ENCODE peak calls at places on chromosome 3, in five cellular contexts. One of them, this sample, is unnamed.

GRCh38 chr3:125310623-125311076 is 64.5 kb downstream of the ZNF148 start:
- DNase-seq in stomach: no peak
- DNase-seq in adrenal gland: no peak
- DNase-seq in esophagus muscularis mucosa: no peak
- DNase-seq in WERI-Rb-1: no peak
- DNase-seq in this sample: no peak

GRCh38 chr3:126847061-126847460 is 135.9 kb upstream of the PLXNA1 start:
- DNase-seq in stomach: no peak
- DNase-seq in adrenal gland: no peak
- DNase-seq in esophagus muscularis mucosa: peak; percentile 42
- DNase-seq in WERI-Rb-1: no peak
- DNase-seq in this sample: peak; percentile 20

GRCh38 chr3:42961633-42962032 is 17.5 kb upstream of the GASK1A start:
- DNase-seq in stomach: peak; percentile 29
- DNase-seq in adrenal gland: peak; percentile 82
- DNase-seq in esophagus muscularis mucosa: no peak
- DNase-seq in WERI-Rb-1: peak; percentile 35
- DNase-seq in this sample: no peak

GRCh38 chr3:7881946-7882345 is 619.7 kb upstream of the LMCD1 start:
- DNase-seq in stomach: no peak
- DNase-seq in adrenal gland: no peak
- DNase-seq in esophagus muscularis mucosa: no peak
- DNase-seq in WERI-Rb-1: no peak
- DNase-seq in this sample: no peak

GRCh38 chr3:24222165-24222805 is 272.4 kb downstream of the THRB start:
- DNase-seq in stomach: no peak
- DNase-seq in adrenal gland: no peak
- DNase-seq in esophagus muscularis mucosa: no peak
- DNase-seq in WERI-Rb-1: no peak
- DNase-seq in this sample: no peak

GRCh38 chr3:133924041-133924440 is 28.4 kb upstream of the RAB6B start:
- DNase-seq in stomach: no peak
- DNase-seq in adrenal gland: no peak
- DNase-seq in esophagus muscularis mucosa: no peak
- DNase-seq in WERI-Rb-1: no peak
- DNase-seq in this sample: no peak

GRCh38 chr3:171895890-171896289 is 52.7 kb downstream of the TMEM212 start:
- DNase-seq in stomach: no peak
- DNase-seq in adrenal gland: no peak
- DNase-seq in esophagus muscularis mucosa: no peak
- DNase-seq in WERI-Rb-1: no peak
- DNase-seq in this sample: no peak

GRCh38 chr3:126132751-126133511 is 47.5 kb downstream of the ALDH1L1 start:
- DNase-seq in stomach: peak; percentile 22
- DNase-seq in adrenal gland: peak; percentile 45
- DNase-seq in esophagus muscularis mucosa: peak; percentile 79
- DNase-seq in WERI-Rb-1: peak; percentile 31
- DNase-seq in this sample: peak; percentile 48

GRCh38 chr3:194682651-194683310 is 2.9 kb upstream of the FAM43A start:
- DNase-seq in stomach: peak; percentile 80
- DNase-seq in adrenal gland: peak; percentile 93
- DNase-seq in esophagus muscularis mucosa: no peak
- DNase-seq in WERI-Rb-1: peak; percentile 59
- DNase-seq in this sample: peak; percentile 76

GRCh38 chr3:46862689-46863020 is 589 bp downstream of the MYL3 start:
- DNase-seq in stomach: no peak
- DNase-seq in adrenal gland: no peak
- DNase-seq in esophagus muscularis mucosa: no peak
- DNase-seq in WERI-Rb-1: no peak
- DNase-seq in this sample: no peak

GRCh38 chr3:46749129-46749528 is 31.5 kb upstream of the PRSS50 start:
- DNase-seq in stomach: no peak
- DNase-seq in adrenal gland: no peak
- DNase-seq in esophagus muscularis mucosa: no peak
- DNase-seq in WERI-Rb-1: no peak
- DNase-seq in this sample: no peak

GRCh38 chr3:107523361-107524213 is 825 bp downstream of the BBX start:
- DNase-seq in stomach: peak; percentile 64
- DNase-seq in adrenal gland: peak; percentile 75
- DNase-seq in esophagus muscularis mucosa: peak; percentile 92
- DNase-seq in WERI-Rb-1: peak; percentile 59
- DNase-seq in this sample: peak; percentile 84

GRCh38 chr3:97942801-97943546 is 29.3 kb downstream of the RIOX2 start:
- DNase-seq in stomach: no peak
- DNase-seq in adrenal gland: no peak
- DNase-seq in esophagus muscularis mucosa: no peak
- DNase-seq in WERI-Rb-1: no peak
- DNase-seq in this sample: no peak

GRCh38 chr3:172156309-172156998 is 117.1 kb downstream of the FNDC3B start:
- DNase-seq in stomach: peak; percentile 85
- DNase-seq in adrenal gland: no peak
- DNase-seq in esophagus muscularis mucosa: no peak
- DNase-seq in WERI-Rb-1: no peak
- DNase-seq in this sample: peak; percentile 73

GRCh38 chr3:65758871-65759598 is 279.7 kb downstream of the MAGI1 start:
- DNase-seq in stomach: no peak
- DNase-seq in adrenal gland: no peak
- DNase-seq in esophagus muscularis mucosa: no peak
- DNase-seq in WERI-Rb-1: no peak
- DNase-seq in this sample: no peak

GRCh38 chr3:13120246-13120927 is 47.2 kb upstream of the IQSEC1 start:
- DNase-seq in stomach: no peak
- DNase-seq in adrenal gland: no peak
- DNase-seq in esophagus muscularis mucosa: no peak
- DNase-seq in WERI-Rb-1: no peak
- DNase-seq in this sample: peak; percentile 34

GRCh38 chr3:74520895-74521294 is 93.6 kb downstream of the CNTN3 start:
- DNase-seq in stomach: no peak
- DNase-seq in adrenal gland: no peak
- DNase-seq in esophagus muscularis mucosa: no peak
- DNase-seq in WERI-Rb-1: no peak
- DNase-seq in this sample: no peak

GRCh38 chr3:39752751-39753150 is 56.7 kb upstream of the MYRIP start:
- DNase-seq in stomach: no peak
- DNase-seq in adrenal gland: no peak
- DNase-seq in esophagus muscularis mucosa: no peak
- DNase-seq in WERI-Rb-1: no peak
- DNase-seq in this sample: no peak

GRCh38 chr3:62600033-62600432 is 226.7 kb upstream of the FEZF2 start:
- DNase-seq in stomach: no peak
- DNase-seq in adrenal gland: no peak
- DNase-seq in esophagus muscularis mucosa: no peak
- DNase-seq in WERI-Rb-1: no peak
- DNase-seq in this sample: no peak

DNA sequence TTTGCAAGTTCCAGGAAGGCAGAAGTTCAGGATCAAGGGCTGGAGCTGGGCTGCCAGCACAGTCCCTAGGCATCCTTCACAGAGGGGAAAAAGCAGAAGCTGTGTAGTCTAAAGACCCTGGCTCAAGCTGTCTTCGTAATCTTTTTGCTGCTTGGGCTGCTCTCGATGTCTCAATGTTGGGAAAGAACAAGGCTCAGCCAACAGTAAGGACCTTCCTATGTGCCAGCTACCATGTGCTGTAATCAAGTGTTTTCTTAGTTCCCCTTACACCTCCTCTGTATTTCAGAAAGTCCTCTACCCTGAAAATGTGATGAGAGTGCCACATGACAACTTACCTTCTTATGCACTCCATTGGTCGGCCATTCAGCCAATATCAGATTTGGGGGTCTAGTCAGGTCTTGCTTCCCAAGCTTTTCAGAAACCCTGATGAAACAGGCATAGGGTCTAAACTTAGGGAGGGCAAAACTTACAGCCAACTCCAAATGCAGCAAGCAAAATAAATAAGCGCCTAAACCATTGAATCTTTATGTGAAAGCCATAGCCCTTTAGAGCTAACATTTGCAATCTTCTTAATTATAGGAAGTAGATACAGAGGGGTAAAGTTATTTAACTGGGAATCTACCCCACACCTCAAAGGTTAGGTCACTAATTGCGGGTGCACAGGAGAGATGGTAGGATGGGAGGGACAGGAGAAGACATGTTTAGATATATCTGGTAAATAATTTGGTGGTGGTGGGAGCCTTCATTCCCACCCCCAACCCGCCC is 1.2 kb upstream of the EDEM1 start:
- DNase-seq in stomach: no peak
- DNase-seq in adrenal gland: no peak
- DNase-seq in esophagus muscularis mucosa: no peak
- DNase-seq in WERI-Rb-1: no peak
- DNase-seq in this sample: no peak
- H3K27ac ChIP-seq in stomach: peak overlapping the region; percentile 99
- H3K27ac ChIP-seq in adrenal gland: peak overlapping the region; percentile 96
- H3K27ac ChIP-seq in esophagus muscularis mucosa: peak overlapping the region; percentile 94
- H3K27ac ChIP-seq in WERI-Rb-1: no peak overlapping the region
- H3K27ac ChIP-seq in this sample: peak overlapping the region; percentile 78

DNA sequence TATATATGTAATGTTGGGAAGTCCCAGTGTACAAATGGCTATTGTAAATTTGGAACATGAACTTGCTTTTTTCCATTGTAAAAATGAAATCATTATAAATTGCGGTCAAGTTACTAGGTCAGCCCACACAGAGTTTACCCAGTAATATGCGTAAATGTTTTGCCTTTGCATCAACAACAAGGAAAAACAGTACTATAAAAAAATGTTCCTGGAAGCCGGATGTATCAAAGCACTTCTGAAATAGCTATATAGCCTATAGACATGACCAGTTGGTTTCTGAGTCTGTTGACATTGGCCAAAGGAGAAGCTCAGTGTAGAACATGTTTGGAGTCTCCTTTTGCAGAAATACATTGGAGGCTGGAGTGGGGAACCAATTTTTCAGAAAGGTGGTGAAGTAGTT is 23.2 kb downstream of the CTNNB1 start:
- DNase-seq in stomach: no peak
- DNase-seq in adrenal gland: no peak
- DNase-seq in esophagus muscularis mucosa: no peak
- DNase-seq in WERI-Rb-1: no peak
- DNase-seq in this sample: no peak
- H3K27ac ChIP-seq in stomach: no peak overlapping the region
- H3K27ac ChIP-seq in adrenal gland: no peak overlapping the region
- H3K27ac ChIP-seq in esophagus muscularis mucosa: no peak overlapping the region
- H3K27ac ChIP-seq in WERI-Rb-1: no peak overlapping the region
- H3K27ac ChIP-seq in this sample: no peak overlapping the region

DNA sequence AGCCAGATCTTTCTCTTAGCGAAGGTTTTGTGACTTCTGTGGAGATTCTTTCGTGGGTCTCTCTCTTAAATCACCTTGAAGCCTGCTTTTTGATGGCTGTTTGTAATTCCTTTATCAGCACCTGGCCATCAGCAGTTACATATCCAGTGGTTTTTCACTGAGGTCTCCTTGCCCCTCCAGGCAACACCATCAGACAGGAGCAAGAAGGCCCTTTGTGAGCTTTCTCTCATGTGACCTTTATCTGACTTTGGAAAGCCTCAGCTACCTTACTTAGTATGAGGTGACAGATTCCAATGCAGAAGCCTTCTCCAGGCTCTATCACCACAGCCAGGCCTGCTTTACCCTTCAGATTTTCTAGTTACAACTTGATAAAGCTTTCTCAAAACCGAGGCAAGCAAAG is 30.0 kb upstream of the P3H2 start:
- DNase-seq in stomach: no peak
- DNase-seq in adrenal gland: no peak
- DNase-seq in esophagus muscularis mucosa: no peak
- DNase-seq in WERI-Rb-1: no peak
- DNase-seq in this sample: no peak
- H3K27ac ChIP-seq in stomach: no peak overlapping the region
- H3K27ac ChIP-seq in adrenal gland: no peak overlapping the region
- H3K27ac ChIP-seq in esophagus muscularis mucosa: no peak overlapping the region
- H3K27ac ChIP-seq in WERI-Rb-1: no peak overlapping the region
- H3K27ac ChIP-seq in this sample: no peak overlapping the region

GRCh38 chr3:94395851-94396250 is 333.0 kb downstream of the NSUN3 start:
- DNase-seq in stomach: no peak
- DNase-seq in adrenal gland: no peak
- DNase-seq in esophagus muscularis mucosa: no peak
- DNase-seq in WERI-Rb-1: no peak
- DNase-seq in this sample: no peak

GRCh38 chr3:94405258-94406035 is 342.6 kb downstream of the NSUN3 start:
- DNase-seq in stomach: no peak
- DNase-seq in adrenal gland: no peak
- DNase-seq in esophagus muscularis mucosa: no peak
- DNase-seq in WERI-Rb-1: no peak
- DNase-seq in this sample: no peak

GRCh38 chr3:94401466-94401865 is 338.6 kb downstream of the NSUN3 start:
- DNase-seq in stomach: no peak
- DNase-seq in adrenal gland: no peak
- DNase-seq in esophagus muscularis mucosa: no peak
- DNase-seq in WERI-Rb-1: no peak
- DNase-seq in this sample: no peak
- H3K27ac ChIP-seq in stomach: no peak overlapping the region
- H3K27ac ChIP-seq in adrenal gland: no peak overlapping the region
- H3K27ac ChIP-seq in esophagus muscularis mucosa: no peak overlapping the region
- H3K27ac ChIP-seq in WERI-Rb-1: no peak overlapping the region
- H3K27ac ChIP-seq in this sample: no peak overlapping the region

DNA sequence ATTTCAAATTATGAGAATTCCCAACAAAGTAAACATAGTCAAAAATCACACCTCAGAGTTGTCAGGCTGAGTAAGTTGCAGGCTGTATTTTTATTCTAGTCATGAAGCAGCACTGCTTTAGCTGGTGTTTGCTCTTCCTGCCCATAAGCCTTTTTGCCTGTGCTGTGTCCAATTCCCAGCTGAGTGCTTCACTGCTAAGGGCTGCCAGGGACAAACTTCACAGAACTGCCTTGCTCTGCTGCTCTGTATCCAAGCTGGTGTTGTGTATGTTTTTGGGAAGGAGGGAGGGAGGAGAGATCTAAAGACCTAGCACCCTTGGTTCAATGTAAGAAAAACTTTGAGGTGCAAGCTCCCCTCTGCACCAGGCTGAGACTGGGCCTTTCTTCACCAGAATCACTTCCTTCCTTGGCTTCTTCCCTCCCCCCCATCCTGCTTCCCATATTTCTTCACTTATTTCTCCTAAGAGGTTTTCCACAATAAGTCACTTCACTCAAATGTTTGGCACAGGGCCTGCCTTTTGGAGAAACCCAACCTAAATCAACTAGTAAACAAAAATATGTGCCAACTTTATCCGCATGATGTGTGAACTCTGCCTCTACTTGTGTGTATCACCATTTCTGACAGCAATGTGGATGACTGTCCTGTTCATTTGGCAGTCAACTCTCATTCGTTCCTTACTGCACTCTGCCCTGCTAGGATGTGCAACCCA is 156.1 kb downstream of the TBL1XR1 start:
- DNase-seq in stomach: no peak
- DNase-seq in adrenal gland: peak; percentile 76
- DNase-seq in esophagus muscularis mucosa: peak; percentile 92
- DNase-seq in WERI-Rb-1: no peak
- DNase-seq in this sample: no peak
- H3K27ac ChIP-seq in stomach: peak overlapping the region; percentile 33
- H3K27ac ChIP-seq in adrenal gland: peak overlapping the region; percentile 24
- H3K27ac ChIP-seq in esophagus muscularis mucosa: peak overlapping the region; percentile 29
- H3K27ac ChIP-seq in WERI-Rb-1: no peak overlapping the region
- H3K27ac ChIP-seq in this sample: no peak overlapping the region

GRCh38 chr3:69182588-69183299 is 60.3 kb upstream of the LMOD3 start:
- DNase-seq in stomach: no peak
- DNase-seq in adrenal gland: no peak
- DNase-seq in esophagus muscularis mucosa: no peak
- DNase-seq in WERI-Rb-1: no peak
- DNase-seq in this sample: no peak
- H3K27ac ChIP-seq in stomach: peak overlapping the region; percentile 57
- H3K27ac ChIP-seq in adrenal gland: peak overlapping the region; percentile 2
- H3K27ac ChIP-seq in esophagus muscularis mucosa: no peak overlapping the region
- H3K27ac ChIP-seq in WERI-Rb-1: no peak overlapping the region
- H3K27ac ChIP-seq in this sample: peak overlapping the region; percentile 13

GRCh38 chr3:124248471-124249028 is 256.6 kb upstream of the ROPN1 start:
- DNase-seq in stomach: peak; percentile 42
- DNase-seq in adrenal gland: peak; percentile 91
- DNase-seq in esophagus muscularis mucosa: no peak
- DNase-seq in WERI-Rb-1: no peak
- DNase-seq in this sample: no peak
- H3K27ac ChIP-seq in stomach: peak overlapping the region; percentile 87
- H3K27ac ChIP-seq in adrenal gland: peak overlapping the region; percentile 74
- H3K27ac ChIP-seq in esophagus muscularis mucosa: peak overlapping the region; percentile 85
- H3K27ac ChIP-seq in WERI-Rb-1: no peak overlapping the region
- H3K27ac ChIP-seq in this sample: peak overlapping the region; percentile 77

This sample was measured in upper lobe of right lung.